ENCODE peak calls at places on chromosomes 5 and 9, in four cellular contexts. One of them, this sample, is unnamed.

GRCh38 chr5:130290219-130290618 is 386.0 kb downstream of the CHSY3 start:
- DNase-seq in stomach: no peak
- DNase-seq in right atrium auricular region: no peak
- DNase-seq in HCT116: no peak
- DNase-seq in this sample: no peak

GRCh38 chr5:147303251-147303650 is 68.4 kb downstream of the STK32A start:
- DNase-seq in HCT116: no peak
- DNase-seq in stomach: no peak
- DNase-seq in right atrium auricular region: no peak
- DNase-seq in this sample: no peak

GRCh38 chr5:6026766-6027165 is 351.6 kb downstream of the MED10 start:
- DNase-seq in stomach: no peak
- DNase-seq in HCT116: no peak
- DNase-seq in right atrium auricular region: no peak
- DNase-seq in this sample: no peak

GRCh38 chr5:60410427-60410826 is 289.5 kb downstream of the DEPDC1B start:
- DNase-seq in stomach: no peak
- DNase-seq in HCT116: no peak
- DNase-seq in right atrium auricular region: no peak
- DNase-seq in this sample: no peak

GRCh38 chr5:140996055-140996454 is 29.8 kb downstream of the PCDHAC2 start:
- DNase-seq in stomach: no peak
- DNase-seq in right atrium auricular region: no peak
- DNase-seq in HCT116: no peak
- DNase-seq in this sample: no peak

GRCh38 chr5:145536133-145536532 is 299.0 kb downstream of the PRELID2 start:
- DNase-seq in right atrium auricular region: no peak
- DNase-seq in HCT116: no peak
- DNase-seq in stomach: no peak
- DNase-seq in this sample: no peak

GRCh38 chr9:136438548-136438908 is 1.1 kb downstream of the INPP5E start:
- DNase-seq in right atrium auricular region: no peak
- DNase-seq in stomach: no peak
- DNase-seq in HCT116: no peak
- DNase-seq in this sample: no peak

GRCh38 chr5:14995229-14995628 is 123.7 kb upstream of the ANKH start:
- DNase-seq in HCT116: no peak
- DNase-seq in stomach: no peak
- DNase-seq in right atrium auricular region: no peak
- DNase-seq in this sample: no peak

GRCh38 chr9:130368631-130369103 is 76.1 kb upstream of the ASS1 start:
- DNase-seq in right atrium auricular region: no peak
- DNase-seq in HCT116: no peak
- DNase-seq in stomach: no peak
- DNase-seq in this sample: no peak
- TF ChIP-seq CTCF in right atrium auricular region: no peak
- TF ChIP-seq CTCF in HCT116: peak; percentile 38
- TF ChIP-seq CTCF in stomach: no peak
- TF ChIP-seq CTCF in this sample: peak; percentile 7

GRCh38 chr5:57503433-57503832 is 20.8 kb upstream of the ACTBL2 start:
- DNase-seq in stomach: no peak
- DNase-seq in right atrium auricular region: no peak
- DNase-seq in HCT116: no peak
- DNase-seq in this sample: no peak

GRCh38 chr5:57501414-57502321 is 19.1 kb upstream of the ACTBL2 start:
- DNase-seq in stomach: no peak
- DNase-seq in right atrium auricular region: no peak
- DNase-seq in HCT116: no peak
- DNase-seq in this sample: no peak

GRCh38 chr5:57495688-57496087 is 13.1 kb upstream of the ACTBL2 start:
- DNase-seq in stomach: no peak
- DNase-seq in right atrium auricular region: no peak
- DNase-seq in HCT116: no peak
- DNase-seq in this sample: no peak

GRCh38 chr5:57497733-57498132 is 15.1 kb upstream of the ACTBL2 start:
- DNase-seq in stomach: no peak
- DNase-seq in HCT116: no peak
- DNase-seq in right atrium auricular region: no peak
- DNase-seq in this sample: no peak

GRCh38 chr5:57499262-57500050 is 16.8 kb upstream of the ACTBL2 start:
- DNase-seq in right atrium auricular region: no peak
- DNase-seq in HCT116: peak; percentile 62
- DNase-seq in stomach: no peak
- DNase-seq in this sample: peak; percentile 10
- H3K4me3 ChIP-seq in right atrium auricular region: no peak overlapping the region
- H3K4me3 ChIP-seq in HCT116: no peak overlapping the region
- H3K4me3 ChIP-seq in stomach: peak overlapping the region; percentile 23
- H3K4me3 ChIP-seq in this sample: peak overlapping the region; percentile 34

GRCh38 chr9:2662496-2662895 is 40.9 kb downstream of the VLDLR start:
- DNase-seq in right atrium auricular region: no peak
- DNase-seq in HCT116: no peak
- DNase-seq in stomach: peak; percentile 26
- DNase-seq in this sample: no peak
- TF ChIP-seq CTCF in right atrium auricular region: no peak
- TF ChIP-seq CTCF in HCT116: no peak
- TF ChIP-seq CTCF in stomach: no peak
- TF ChIP-seq CTCF in this sample: no peak

DNA sequence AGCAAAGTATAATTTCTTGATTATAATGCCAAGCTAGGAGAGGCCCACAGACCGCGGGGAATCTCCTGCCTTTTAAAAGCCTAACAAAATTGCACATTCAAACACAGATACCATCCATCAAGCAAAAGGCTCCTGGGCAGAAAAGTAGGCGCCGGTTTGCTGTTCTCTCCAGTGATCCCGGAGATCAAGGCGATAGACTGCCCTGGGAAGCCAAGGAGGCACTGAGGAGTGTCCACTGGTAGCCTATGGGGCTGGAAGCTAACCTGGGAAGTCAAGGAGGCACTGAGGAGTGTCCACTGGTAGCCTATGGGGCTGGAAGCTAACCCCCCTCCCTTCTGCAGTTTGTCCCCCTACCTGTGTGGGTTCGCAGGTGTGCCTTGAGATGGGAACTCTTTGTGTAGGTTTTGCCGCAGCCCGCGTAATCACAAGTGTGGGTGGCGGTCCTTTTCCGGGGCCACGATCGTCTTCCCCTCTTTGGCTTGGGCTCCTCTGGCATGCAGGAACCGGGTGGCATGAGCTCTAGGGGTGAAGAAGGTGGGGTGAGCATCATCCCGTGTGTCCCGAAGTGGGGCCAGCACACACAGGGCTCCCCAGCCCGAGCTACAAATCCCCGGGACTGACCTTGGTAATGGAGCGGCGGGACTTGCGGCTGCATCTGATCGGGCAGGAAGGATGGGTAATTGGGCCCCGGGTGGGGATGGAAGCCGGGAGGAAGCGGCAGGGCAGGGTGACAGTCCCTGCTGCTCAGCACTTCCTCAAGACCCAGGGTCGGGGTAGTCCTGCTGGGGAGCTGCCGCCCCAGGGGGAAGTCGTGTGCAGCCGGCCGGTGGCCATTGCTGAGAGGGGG is 2.7 kb downstream of the KLF4 start:
- DNase-seq in HCT116: no peak
- DNase-seq in right atrium auricular region: no peak
- DNase-seq in stomach: peak; percentile 27
- DNase-seq in this sample: no peak
- H3K4me3 ChIP-seq in HCT116: no peak overlapping the region
- H3K4me3 ChIP-seq in right atrium auricular region: peak overlapping the region; percentile 79
- H3K4me3 ChIP-seq in stomach: peak overlapping the region; percentile 64
- H3K4me3 ChIP-seq in this sample: no peak overlapping the region

DNA sequence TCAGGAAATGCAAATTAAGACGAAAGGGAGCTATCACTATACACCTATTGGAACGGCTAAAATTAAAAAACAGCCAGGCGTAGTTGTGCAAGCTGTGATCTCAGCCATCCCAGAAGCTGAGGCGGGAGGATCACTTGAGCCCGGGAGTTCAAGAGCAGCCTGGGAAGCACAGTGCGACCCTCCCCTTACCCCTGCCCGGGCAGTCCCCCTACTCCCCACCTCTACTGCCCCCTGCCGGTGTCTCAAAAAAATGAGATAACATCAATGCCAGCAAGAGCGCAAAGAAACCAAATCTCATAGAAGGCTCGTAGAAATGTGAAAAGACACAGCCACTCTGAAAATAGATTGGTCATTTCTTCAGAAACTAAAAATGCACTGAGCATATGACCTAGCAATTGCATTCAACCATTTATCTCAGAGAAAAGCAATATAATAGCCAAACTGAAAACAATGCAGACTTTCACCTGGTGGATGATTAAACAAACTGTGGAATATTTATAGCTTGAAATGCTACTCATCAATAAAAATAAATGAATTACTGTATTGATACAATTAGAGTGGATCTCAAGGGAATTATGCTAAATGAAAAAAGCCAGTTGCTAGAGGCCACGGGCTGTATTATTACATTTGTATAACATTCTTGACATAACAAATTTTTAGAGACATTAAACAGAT is 20.6 kb downstream of the OR2V2 start:
- DNase-seq in HCT116: no peak
- DNase-seq in right atrium auricular region: no peak
- DNase-seq in stomach: no peak
- DNase-seq in this sample: no peak
- TF ChIP-seq CTCF in HCT116: peak; percentile 74
- TF ChIP-seq CTCF in right atrium auricular region: no peak
- TF ChIP-seq CTCF in stomach: no peak
- TF ChIP-seq CTCF in this sample: peak; percentile 80

DNA sequence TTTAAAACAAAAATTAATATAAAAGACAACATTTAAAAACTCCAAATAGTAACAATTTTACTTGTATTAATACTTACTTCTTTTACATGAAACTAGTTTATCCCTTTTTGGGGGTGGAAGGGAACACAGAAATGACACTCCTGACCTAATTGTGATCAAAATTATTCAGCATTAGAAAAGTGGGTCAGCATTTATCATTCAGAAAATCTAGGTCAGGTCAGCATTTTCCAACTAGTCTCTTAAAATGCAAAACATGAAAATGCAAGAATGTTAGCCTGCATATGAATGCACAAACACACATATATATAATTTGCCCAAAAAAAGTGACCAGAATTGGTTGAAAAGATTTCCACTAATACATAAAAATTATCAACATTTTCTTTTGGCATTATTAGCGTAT is 5.9 kb downstream of the TMEM167A start:
- DNase-seq in HCT116: no peak
- DNase-seq in right atrium auricular region: no peak
- DNase-seq in stomach: no peak
- DNase-seq in this sample: no peak
- H3K4me3 ChIP-seq in HCT116: no peak overlapping the region
- H3K4me3 ChIP-seq in right atrium auricular region: no peak overlapping the region
- H3K4me3 ChIP-seq in stomach: no peak overlapping the region
- H3K4me3 ChIP-seq in this sample: no peak overlapping the region

GRCh38 chr9:87725900-87726709 is at the start of gene CTSL:
- DNase-seq in right atrium auricular region: peak; percentile 98
- DNase-seq in HCT116: peak; percentile 59
- DNase-seq in stomach: peak; percentile 85
- DNase-seq in this sample: no peak
- TF ChIP-seq CTCF in right atrium auricular region: no peak
- TF ChIP-seq CTCF in HCT116: peak; percentile 20
- TF ChIP-seq CTCF in stomach: no peak
- TF ChIP-seq CTCF in this sample: no peak